ENCODE peak calls at places on chromosomes 11 and 22, in eight cellular contexts. One of them, this sample, is unnamed.

GRCh38 chr11:452916-453527 is 2.9 kb downstream of the PTDSS2 start:
- DNase-seq in dorsolateral prefrontal cortex: no peak
- DNase-seq in Calu3: no peak
- DNase-seq in H9: no peak
- DNase-seq in lung: no peak
- DNase-seq in fibroblast of pulmonary artery: no peak
- DNase-seq in uterus: no peak
- DNase-seq in PC-9: no peak
- DNase-seq in this sample: no peak

GRCh38 chr22:46361861-46362220 is 26.3 kb downstream of the TRMU start:
- DNase-seq in dorsolateral prefrontal cortex: no peak
- DNase-seq in Calu3: no peak
- DNase-seq in H9: no peak
- DNase-seq in lung: no peak
- DNase-seq in fibroblast of pulmonary artery: no peak
- DNase-seq in uterus: no peak
- DNase-seq in PC-9: no peak
- DNase-seq in this sample: no peak

GRCh38 chr22:42920101-42920820 is 63.2 kb upstream of the ARFGAP3 start:
- DNase-seq in dorsolateral prefrontal cortex: no peak
- DNase-seq in Calu3: no peak
- DNase-seq in H9: no peak
- DNase-seq in lung: no peak
- DNase-seq in fibroblast of pulmonary artery: peak
- DNase-seq in uterus: no peak
- DNase-seq in PC-9: no peak
- DNase-seq in this sample: no peak

GRCh38 chr11:4467811-4468606 is 14.4 kb upstream of the OR52K1 start:
- DNase-seq in dorsolateral prefrontal cortex: no peak
- DNase-seq in Calu3: no peak
- DNase-seq in H9: no peak
- DNase-seq in lung: no peak
- DNase-seq in fibroblast of pulmonary artery: no peak
- DNase-seq in uterus: no peak
- DNase-seq in PC-9: no peak
- DNase-seq in this sample: no peak

GRCh38 chr11:115314330-115314729 is 189.9 kb downstream of the CADM1 start:
- DNase-seq in dorsolateral prefrontal cortex: no peak
- DNase-seq in Calu3: no peak
- DNase-seq in H9: no peak
- DNase-seq in lung: no peak
- DNase-seq in fibroblast of pulmonary artery: no peak
- DNase-seq in uterus: no peak
- DNase-seq in PC-9: no peak
- DNase-seq in this sample: no peak

GRCh38 chr22:39349506-39349966 is 255 bp upstream of the SYNGR1 start:
- DNase-seq in dorsolateral prefrontal cortex: peak
- DNase-seq in Calu3: peak
- DNase-seq in H9: no peak
- DNase-seq in lung: no peak
- DNase-seq in fibroblast of pulmonary artery: no peak
- DNase-seq in uterus: peak
- DNase-seq in PC-9: peak
- DNase-seq in this sample: peak

GRCh38 chr11:113675003-113675471 is 31.1 kb downstream of the TMPRSS5 start:
- DNase-seq in dorsolateral prefrontal cortex: no peak
- DNase-seq in Calu3: no peak
- DNase-seq in H9: no peak
- DNase-seq in lung: no peak
- DNase-seq in fibroblast of pulmonary artery: peak
- DNase-seq in uterus: no peak
- DNase-seq in PC-9: no peak
- DNase-seq in this sample: no peak

GRCh38 chr11:83574516-83574915 is 288.3 kb upstream of the CCDC90B start:
- DNase-seq in dorsolateral prefrontal cortex: no peak
- DNase-seq in Calu3: no peak
- DNase-seq in H9: no peak
- DNase-seq in lung: no peak
- DNase-seq in fibroblast of pulmonary artery: no peak
- DNase-seq in uterus: no peak
- DNase-seq in PC-9: no peak
- DNase-seq in this sample: no peak

GRCh38 chr11:77086521-77087472 is 15.8 kb upstream of the OMP start:
- DNase-seq in dorsolateral prefrontal cortex: no peak
- DNase-seq in Calu3: peak
- DNase-seq in H9: no peak
- DNase-seq in lung: no peak
- DNase-seq in fibroblast of pulmonary artery: peak
- DNase-seq in uterus: no peak
- DNase-seq in PC-9: no peak
- DNase-seq in this sample: no peak

GRCh38 chr22:30390974-30391691 is 3.9 kb upstream of the RNF215 start:
- DNase-seq in dorsolateral prefrontal cortex: peak
- DNase-seq in Calu3: peak
- DNase-seq in H9: peak
- DNase-seq in lung: peak
- DNase-seq in fibroblast of pulmonary artery: peak
- DNase-seq in uterus: no peak
- DNase-seq in PC-9: peak
- DNase-seq in this sample: peak

GRCh38 chr11:62574363-62575057 is 819 bp upstream of the EEF1G start:
- DNase-seq in dorsolateral prefrontal cortex: no peak
- DNase-seq in Calu3: peak
- DNase-seq in H9: no peak
- DNase-seq in lung: no peak
- DNase-seq in fibroblast of pulmonary artery: peak
- DNase-seq in uterus: peak
- DNase-seq in PC-9: no peak
- DNase-seq in this sample: peak

GRCh38 chr22:43848366-43849171 is 13.7 kb downstream of the SULT4A1 start:
- DNase-seq in dorsolateral prefrontal cortex: peak
- DNase-seq in Calu3: no peak
- DNase-seq in H9: peak
- DNase-seq in lung: no peak
- DNase-seq in fibroblast of pulmonary artery: peak
- DNase-seq in uterus: no peak
- DNase-seq in PC-9: no peak
- DNase-seq in this sample: no peak

GRCh38 chr22:45210174-45210573 is 30.5 kb downstream of the KIAA0930 start:
- DNase-seq in dorsolateral prefrontal cortex: no peak
- DNase-seq in Calu3: no peak
- DNase-seq in H9: no peak
- DNase-seq in lung: no peak
- DNase-seq in fibroblast of pulmonary artery: no peak
- DNase-seq in uterus: no peak
- DNase-seq in PC-9: no peak
- DNase-seq in this sample: no peak

DNA sequence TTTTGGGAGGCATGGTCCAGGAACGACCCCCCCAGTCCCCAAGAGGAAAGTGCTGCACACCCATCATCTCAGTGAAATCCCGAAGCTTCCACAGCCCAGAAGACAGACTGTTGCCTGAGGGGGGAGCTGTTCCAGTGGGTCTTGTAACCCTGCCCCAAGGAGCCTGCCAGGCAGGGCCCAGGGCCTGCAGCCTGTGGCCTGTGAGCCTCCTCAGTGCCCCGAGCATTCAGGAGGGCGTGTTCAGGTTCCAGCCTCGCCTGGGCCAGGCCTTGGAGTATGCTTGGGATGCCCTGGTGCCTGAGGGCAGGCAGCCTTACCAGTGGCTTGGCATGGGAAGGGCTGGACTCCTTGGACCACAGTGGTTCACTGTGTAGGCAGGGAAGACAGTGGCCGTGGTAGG is 18.0 kb upstream of the CABP2 start:
- DNase-seq in dorsolateral prefrontal cortex: no peak
- DNase-seq in Calu3: no peak
- DNase-seq in H9: no peak
- DNase-seq in lung: no peak
- DNase-seq in fibroblast of pulmonary artery: no peak
- DNase-seq in uterus: no peak
- DNase-seq in PC-9: no peak
- DNase-seq in this sample: no peak
- TF ChIP-seq CTCF in dorsolateral prefrontal cortex: no peak
- TF ChIP-seq CTCF in Calu3: no peak
- TF ChIP-seq CTCF in H9: peak
- TF ChIP-seq CTCF in lung: no peak
- TF ChIP-seq CTCF in fibroblast of pulmonary artery: no peak
- TF ChIP-seq CTCF in uterus: no peak
- TF ChIP-seq CTCF in PC-9: no peak
- TF ChIP-seq CTCF in this sample: no peak

GRCh38 chr22:49738566-49738965 is 89.1 kb downstream of the BRD1 start:
- DNase-seq in dorsolateral prefrontal cortex: no peak
- DNase-seq in Calu3: no peak
- DNase-seq in H9: no peak
- DNase-seq in lung: no peak
- DNase-seq in fibroblast of pulmonary artery: no peak
- DNase-seq in uterus: no peak
- DNase-seq in PC-9: no peak
- DNase-seq in this sample: no peak

GRCh38 chr22:49740242-49740641 is 87.4 kb downstream of the BRD1 start:
- DNase-seq in dorsolateral prefrontal cortex: no peak
- DNase-seq in Calu3: no peak
- DNase-seq in H9: no peak
- DNase-seq in lung: no peak
- DNase-seq in fibroblast of pulmonary artery: no peak
- DNase-seq in uterus: no peak
- DNase-seq in PC-9: no peak
- DNase-seq in this sample: no peak

GRCh38 chr22:49738006-49738405 is 89.7 kb downstream of the BRD1 start:
- DNase-seq in dorsolateral prefrontal cortex: no peak
- DNase-seq in Calu3: no peak
- DNase-seq in H9: no peak
- DNase-seq in lung: no peak
- DNase-seq in fibroblast of pulmonary artery: no peak
- DNase-seq in uterus: no peak
- DNase-seq in PC-9: no peak
- DNase-seq in this sample: no peak

GRCh38 chr22:49737101-49737551 is 90.5 kb downstream of the BRD1 start:
- DNase-seq in dorsolateral prefrontal cortex: peak
- DNase-seq in Calu3: no peak
- DNase-seq in H9: no peak
- DNase-seq in lung: no peak
- DNase-seq in fibroblast of pulmonary artery: no peak
- DNase-seq in uterus: no peak
- DNase-seq in PC-9: no peak
- DNase-seq in this sample: peak

DNA sequence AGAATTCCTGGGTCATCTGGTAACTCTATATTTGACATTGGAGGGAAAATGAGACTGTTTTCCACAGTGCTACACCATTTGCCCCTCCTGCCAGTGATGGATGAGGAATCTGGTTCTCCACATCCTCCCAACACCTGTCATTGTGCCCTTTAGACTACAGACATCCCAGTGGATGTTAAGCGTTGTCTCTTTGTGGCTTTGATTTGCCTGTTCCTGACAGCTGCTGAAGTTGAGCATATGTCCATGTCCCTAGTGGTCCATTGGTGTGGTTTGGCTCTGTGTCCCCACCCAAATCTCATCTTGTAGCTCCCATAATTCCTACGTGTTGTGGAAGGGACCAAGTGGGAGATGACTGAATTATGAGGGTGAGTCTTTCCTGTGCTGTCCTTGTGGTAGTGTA is 88.5 kb downstream of the BRD1 start:
- DNase-seq in dorsolateral prefrontal cortex: no peak
- DNase-seq in Calu3: no peak
- DNase-seq in H9: no peak
- DNase-seq in lung: no peak
- DNase-seq in fibroblast of pulmonary artery: no peak
- DNase-seq in uterus: no peak
- DNase-seq in PC-9: no peak
- DNase-seq in this sample: no peak
- TF ChIP-seq CTCF in dorsolateral prefrontal cortex: no peak
- TF ChIP-seq CTCF in Calu3: no peak
- TF ChIP-seq CTCF in H9: no peak
- TF ChIP-seq CTCF in lung: no peak
- TF ChIP-seq CTCF in fibroblast of pulmonary artery: no peak
- TF ChIP-seq CTCF in uterus: no peak
- TF ChIP-seq CTCF in PC-9: no peak
- TF ChIP-seq CTCF in this sample: no peak

GRCh38 chr22:37196539-37197450 is 8.7 kb upstream of the C1QTNF6 start:
- DNase-seq in dorsolateral prefrontal cortex: peak
- DNase-seq in Calu3: peak
- DNase-seq in H9: no peak
- DNase-seq in lung: peak
- DNase-seq in fibroblast of pulmonary artery: peak
- DNase-seq in uterus: peak
- DNase-seq in PC-9: peak
- DNase-seq in this sample: peak
- TF ChIP-seq CTCF in dorsolateral prefrontal cortex: no peak
- TF ChIP-seq CTCF in Calu3: no peak
- TF ChIP-seq CTCF in H9: peak
- TF ChIP-seq CTCF in lung: no peak
- TF ChIP-seq CTCF in fibroblast of pulmonary artery: no peak
- TF ChIP-seq CTCF in uterus: peak
- TF ChIP-seq CTCF in PC-9: peak
- TF ChIP-seq CTCF in this sample: peak

GRCh38 chr11:72349616-72350218 is 84.6 kb downstream of the CLPB start:
- DNase-seq in dorsolateral prefrontal cortex: no peak
- DNase-seq in Calu3: peak
- DNase-seq in H9: no peak
- DNase-seq in lung: no peak
- DNase-seq in fibroblast of pulmonary artery: peak
- DNase-seq in uterus: no peak
- DNase-seq in PC-9: no peak
- DNase-seq in this sample: peak

GRCh38 chr11:72349053-72349452 is 85.3 kb downstream of the CLPB start:
- DNase-seq in dorsolateral prefrontal cortex: no peak
- DNase-seq in Calu3: no peak
- DNase-seq in H9: no peak
- DNase-seq in lung: no peak
- DNase-seq in fibroblast of pulmonary artery: no peak
- DNase-seq in uterus: no peak
- DNase-seq in PC-9: no peak
- DNase-seq in this sample: no peak

GRCh38 chr11:72350752-72351151 is 83.6 kb downstream of the CLPB start:
- DNase-seq in dorsolateral prefrontal cortex: no peak
- DNase-seq in Calu3: no peak
- DNase-seq in H9: no peak
- DNase-seq in lung: no peak
- DNase-seq in fibroblast of pulmonary artery: peak
- DNase-seq in uterus: no peak
- DNase-seq in PC-9: no peak
- DNase-seq in this sample: no peak

GRCh38 chr11:72347691-72348090 is 86.6 kb downstream of the CLPB start:
- DNase-seq in dorsolateral prefrontal cortex: no peak
- DNase-seq in Calu3: no peak
- DNase-seq in H9: no peak
- DNase-seq in lung: no peak
- DNase-seq in fibroblast of pulmonary artery: no peak
- DNase-seq in uterus: no peak
- DNase-seq in PC-9: no peak
- DNase-seq in this sample: no peak

DNA sequence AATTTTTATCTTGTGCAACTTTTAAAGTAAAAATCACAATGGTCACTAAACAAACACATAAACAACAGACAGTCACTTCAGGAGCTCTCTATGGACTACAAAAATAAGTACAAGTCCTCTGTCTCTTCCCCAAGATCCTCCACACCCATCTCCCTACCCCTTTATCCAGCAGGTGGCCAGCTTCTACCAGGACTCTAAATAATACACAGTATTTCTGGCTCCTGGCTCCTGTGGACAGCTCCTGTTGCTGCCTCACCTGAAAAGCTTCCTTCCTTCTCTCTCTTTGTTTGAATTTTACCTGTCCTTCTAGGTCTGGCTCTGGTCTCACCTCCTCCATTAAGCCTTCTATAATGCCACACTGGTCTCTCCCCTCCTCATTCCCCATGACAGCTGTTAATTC is 86.1 kb downstream of the CLPB start:
- DNase-seq in dorsolateral prefrontal cortex: no peak
- DNase-seq in Calu3: no peak
- DNase-seq in H9: no peak
- DNase-seq in lung: no peak
- DNase-seq in fibroblast of pulmonary artery: no peak
- DNase-seq in uterus: no peak
- DNase-seq in PC-9: no peak
- DNase-seq in this sample: no peak
- TF ChIP-seq CTCF in dorsolateral prefrontal cortex: no peak
- TF ChIP-seq CTCF in Calu3: no peak
- TF ChIP-seq CTCF in H9: peak
- TF ChIP-seq CTCF in lung: no peak
- TF ChIP-seq CTCF in fibroblast of pulmonary artery: no peak
- TF ChIP-seq CTCF in uterus: no peak
- TF ChIP-seq CTCF in PC-9: no peak
- TF ChIP-seq CTCF in this sample: no peak

This sample was measured in adrenal gland.